ENCODE peak calls at places on chromosomes 5 and 9, in eight cellular contexts. O is stimulated activated CD4-positive, alpha-beta T cell treated with anti-CD3 and anti-CD28 coated beads, Interleukin-2, amount 100 ng/mL, for 24 hours; W is activated naive CD4-positive, alpha-beta T cell treated with anti-CD3 and anti-CD28 coated beads, Interleukin-2, amount 50 U/mL, for 16 hours; D is astrocyte of the spinal cord; C is iPS-NIHi11; N is retina; J is upper lobe of right lung; V is Ammon's horn. Q is an unnamed sample.

GRCh38 chr5:171149772-171150171 is 159.3 kb upstream of the TLX3 start:
- DNase-seq in O (no peak), W (no peak), D (no peak), C (no peak), N (no peak), J (no peak), V (no peak), Q (no peak)

GRCh38 chr5:125160787-125161502 is 414.5 kb upstream of the ZNF608 start:
- DNase-seq in O (no peak), W (no peak), D (no peak), C (no peak), N (peak; percentile 70), J (no peak), V (no peak), Q (no peak)

GRCh38 chr9:121779381-121780117 is 128.1 kb downstream of the DAB2IP start:
- DNase-seq in O (no peak), W (no peak), D (peak; percentile 88), C (no peak), N (no peak), J (no peak), V (peak; percentile 41), Q (peak; percentile 21)

GRCh38 chr5:53323511-53323910 is 156.9 kb upstream of the FST start:
- DNase-seq in O (no peak), W (no peak), D (no peak), C (no peak), N (no peak), J (no peak), V (no peak), Q (no peak)

GRCh38 chr5:133635051-133635450 is 22.7 kb upstream of the FSTL4 start:
- DNase-seq in O (no peak), W (no peak), D (peak; percentile 78), C (no peak), N (no peak), J (no peak), V (no peak), Q (no peak)

GRCh38 chr9:72361227-72361626 is 3.8 kb downstream of the ZFAND5 start:
- DNase-seq in O (no peak), W (no peak), D (no peak), C (no peak), N (no peak), J (no peak), V (no peak), Q (no peak)

GRCh38 chr5:17743580-17744435 is 109.5 kb downstream of the TAF11L14 start:
- DNase-seq in O (no peak), W (no peak), D (peak; percentile 90), C (no peak), N (no peak), J (no peak), V (no peak), Q (no peak)

GRCh38 chr9:112174223-112174964 is 703 bp downstream of the SUSD1 start:
- DNase-seq in O (peak; percentile 68), W (peak; percentile 65), D (peak; percentile 17), C (peak; percentile 79), N (peak; percentile 60), J (peak; percentile 90), V (peak; percentile 7), Q (no peak)

GRCh38 chr5:88831856-88832255 is 51.1 kb downstream of the MEF2C start:
- DNase-seq in O (no peak), W (no peak), D (no peak), C (no peak), N (peak; percentile 9), J (no peak), V (no peak), Q (no peak)

GRCh38 chr9:98862936-98863335 is 55.5 kb downstream of the GALNT12 start:
- DNase-seq in O (no peak), W (no peak), D (no peak), C (no peak), N (no peak), J (no peak), V (no peak), Q (no peak)

GRCh38 chr5:128345247-128345646 is 192.8 kb downstream of the FBN2 start:
- DNase-seq in O (no peak), W (no peak), D (no peak), C (no peak), N (no peak), J (no peak), V (no peak), Q (no peak)

GRCh38 chr9:6229186-6229585 is 13.6 kb downstream of the IL33 start:
- DNase-seq in O (no peak), W (no peak), D (no peak), C (no peak), N (no peak), J (no peak), V (no peak), Q (no peak)

GRCh38 chr5:103293099-103293498 is 34.5 kb downstream of the MACIR start:
- DNase-seq in O (no peak), W (no peak), D (no peak), C (no peak), N (no peak), J (no peak), V (no peak), Q (no peak)

GRCh38 chr5:126044111-126044668 is 379.0 kb upstream of the GRAMD2B start:
- DNase-seq in O (no peak), W (no peak), D (peak; percentile 65), C (no peak), N (peak; percentile 67), J (no peak), V (peak; percentile 62), Q (no peak)